ENCODE peak calls at places on chromosomes 3 and 15, in eight cellular contexts. N is upper lobe of left lung, A is lower lobe of right lung, H is uterus, X is fibroblast of lung, L is HCT116, U is OCI-LY7, S is A549. Z is an unnamed sample.

GRCh38 chr3:89851974-89852621 is 744.7 kb downstream of the EPHA3 start:
- DNase-seq in A (no peak), S (peak), N (no peak), L (no peak), H (no peak), U (peak), X (peak), Z (peak)

GRCh38 chr15:89116404-89116803 is 28.1 kb downstream of the ABHD2 start:
- DNase-seq in U (no peak), A (no peak), X (no peak), N (no peak), H (no peak), L (no peak), S (peak), Z (peak)

GRCh38 chr15:43132830-43133428 is 457 bp upstream of the TMEM62 start:
- DNase-seq in X (no peak), S (no peak), H (no peak), N (no peak), L (no peak), U (no peak), A (peak), Z (no peak)

GRCh38 chr3:38582316-38582715 is 67.2 kb downstream of the SCN5A start:
- DNase-seq in X (no peak), N (no peak), S (no peak), H (no peak), L (no peak), A (peak), U (no peak), Z (no peak)

GRCh38 chr15:58229297-58229768 is 91.2 kb downstream of the AQP9 start:
- DNase-seq in U (no peak), H (no peak), N (no peak), X (no peak), L (no peak), S (no peak), A (no peak), Z (no peak)

GRCh38 chr15:62786123-62786825 is 256.3 kb upstream of the TPM1 start:
- DNase-seq in L (no peak), N (no peak), X (peak), U (no peak), S (no peak), A (no peak), H (no peak), Z (no peak)

GRCh38 chr3:171772427-171773056 is 37.7 kb downstream of the PLD1 start:
- DNase-seq in S (peak), H (peak), A (no peak), N (peak), U (peak), L (peak), X (peak), Z (peak)

GRCh38 chr15:41417812-41418211 is 917 bp downstream of the RTF1 start:
- DNase-seq in S (no peak), X (peak), H (no peak), A (no peak), U (peak), N (no peak), L (no peak), Z (no peak)

GRCh38 chr3:61807865-61808276 is 246.5 kb downstream of the PTPRG start:
- DNase-seq in U (no peak), X (peak), N (no peak), S (no peak), L (no peak), A (no peak), H (no peak), Z (no peak)

GRCh38 chr15:37880009-37880834 is 54.2 kb upstream of the TMCO5A start:
- DNase-seq in X (peak), H (no peak), S (peak), L (peak), A (no peak), U (peak), N (no peak), Z (peak)

GRCh38 chr3:97821413-97821809 is 400 bp upstream of the CRYBG3 start:
- DNase-seq in X (peak), L (no peak), N (peak), U (no peak), A (peak), S (no peak), H (peak), Z (peak)

GRCh38 chr3:171028779-171029232 is 2.3 kb upstream of the SLC2A2 start:
- DNase-seq in L (no peak), X (peak), U (no peak), S (no peak), H (no peak), A (no peak), N (no peak), Z (peak)

GRCh38 chr15:48149858-48150257 is 28.2 kb downstream of the MYEF2 start:
- DNase-seq in L (no peak), S (no peak), A (no peak), U (no peak), H (no peak), X (peak), N (no peak), Z (peak)

GRCh38 chr3:148006508-148006907 is 597.3 kb downstream of the ZIC1 start:
- DNase-seq in L (no peak), N (no peak), H (no peak), X (peak), A (no peak), S (no peak), U (no peak), Z (peak)

GRCh38 chr15:75349851-75350588 is 3.2 kb downstream of the NEIL1 start:
- DNase-seq in H (no peak), L (no peak), N (peak), U (peak), X (no peak), A (peak), S (no peak), Z (no peak)

GRCh38 chr3:126098391-126098858 is 14.5 kb upstream of the SLC41A3 start:
- DNase-seq in S (no peak), H (no peak), X (no peak), A (no peak), U (no peak), N (no peak), L (no peak), Z (no peak)

GRCh38 chr15:67905628-67906027 is 65.8 kb upstream of the RNU6-1 start:
- DNase-seq in U (no peak), X (no peak), S (no peak), L (no peak), A (no peak), N (no peak), H (no peak), Z (no peak)

GRCh38 chr15:67903708-67904107 is 63.9 kb upstream of the RNU6-1 start:
- DNase-seq in U (no peak), L (no peak), N (no peak), A (no peak), X (no peak), H (no peak), S (no peak), Z (no peak)

GRCh38 chr15:67908756-67909155 is 68.9 kb upstream of the RNU6-1 start:
- DNase-seq in N (no peak), L (no peak), A (no peak), S (no peak), H (no peak), X (no peak), U (no peak), Z (no peak)

GRCh38 chr15:67907175-67907723 is 67.4 kb upstream of the RNU6-1 start:
- DNase-seq in L (no peak), A (no peak), U (no peak), H (no peak), S (no peak), N (no peak), X (no peak), Z (no peak)

DNA sequence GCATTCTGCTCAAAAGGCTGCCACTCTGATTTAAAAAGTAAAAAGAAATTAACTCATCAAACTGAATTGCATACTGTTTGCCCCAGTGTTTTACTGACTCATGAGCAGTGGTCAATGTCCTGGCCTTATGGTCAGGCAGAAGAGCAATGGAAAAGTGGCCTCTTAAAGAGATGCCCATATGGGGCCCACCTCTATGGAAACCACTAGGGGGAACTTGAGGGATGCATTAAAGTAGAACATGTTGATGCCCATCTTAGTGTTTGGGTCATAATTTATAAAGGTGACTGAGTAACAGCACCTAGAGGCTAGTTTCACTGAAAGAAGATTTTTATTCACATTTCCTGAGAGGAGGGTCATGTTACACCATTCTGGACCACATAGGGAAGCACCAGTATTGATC is 66.5 kb upstream of the RNU6-1 start:
- DNase-seq in N (no peak), A (no peak), S (peak), X (peak), U (peak), H (no peak), L (no peak), Z (no peak)
- TF ChIP-seq CTCF in N (no peak), A (no peak), S (peak), X (no peak), U (peak), H (no peak), L (no peak), Z (peak)

GRCh38 chr15:90162956-90163355 is 38.2 kb upstream of the SEMA4B start:
- DNase-seq in U (no peak), S (no peak), L (no peak), A (no peak), N (no peak), X (no peak), H (no peak), Z (no peak)

GRCh38 chr15:90159213-90159612 is 41.9 kb upstream of the SEMA4B start:
- DNase-seq in U (no peak), L (no peak), A (no peak), H (no peak), N (peak), S (no peak), X (no peak), Z (no peak)

GRCh38 chr15:90160781-90161727 is 40.1 kb upstream of the SEMA4B start:
- DNase-seq in A (peak), L (no peak), N (peak), S (peak), X (no peak), U (no peak), H (no peak), Z (no peak)

GRCh38 chr15:90165157-90165556 is 36.0 kb upstream of the SEMA4B start:
- DNase-seq in N (no peak), H (no peak), A (no peak), S (no peak), L (no peak), U (no peak), X (no peak), Z (no peak)

GRCh38 chr15:90161946-90162345 is 39.2 kb upstream of the SEMA4B start:
- DNase-seq in U (peak), A (no peak), H (no peak), N (no peak), L (no peak), X (no peak), S (peak), Z (no peak)
- H3K27ac ChIP-seq in U (no peak), A (no peak), H (no peak), N (no peak), L (no peak), X (no peak), S (peak), Z (no peak)

GRCh38 chr15:94582368-94582767 is 351.0 kb downstream of the MCTP2 start:
- DNase-seq in X (no peak), H (peak), S (peak), U (peak), N (no peak), A (no peak), L (peak), Z (no peak)
- TF ChIP-seq CTCF in X (no peak), H (peak), S (no peak), U (peak), N (peak), A (peak), L (peak), Z (no peak)

DNA sequence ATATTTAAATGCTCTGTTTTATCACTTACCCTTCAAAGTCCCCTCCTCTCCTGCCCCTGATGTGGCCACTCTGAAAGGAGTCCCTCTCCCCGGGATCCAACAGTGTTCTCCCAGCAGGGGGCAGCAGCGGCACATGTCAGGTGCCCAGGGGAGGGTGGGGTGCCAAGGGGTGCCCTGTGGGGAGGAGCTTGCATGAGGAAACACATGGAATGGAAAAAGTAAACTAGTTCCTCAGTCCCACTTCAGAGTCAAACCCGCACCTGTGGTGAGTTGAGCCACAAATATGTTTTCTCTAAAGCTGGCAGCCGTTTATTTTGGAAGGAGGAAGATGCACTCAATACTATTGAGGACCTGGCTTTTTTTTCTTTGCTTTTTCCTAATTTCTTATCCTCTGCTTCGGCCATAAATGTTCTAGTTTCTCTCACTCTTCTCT is 30.1 kb upstream of the NRROS start:
- DNase-seq in H (peak), U (peak), A (peak), L (peak), X (peak), N (peak), S (peak), Z (peak)
- H3K27ac ChIP-seq in H (no peak), U (no peak), A (peak), L (no peak), X (no peak), N (no peak), S (peak), Z (no peak)

DNA sequence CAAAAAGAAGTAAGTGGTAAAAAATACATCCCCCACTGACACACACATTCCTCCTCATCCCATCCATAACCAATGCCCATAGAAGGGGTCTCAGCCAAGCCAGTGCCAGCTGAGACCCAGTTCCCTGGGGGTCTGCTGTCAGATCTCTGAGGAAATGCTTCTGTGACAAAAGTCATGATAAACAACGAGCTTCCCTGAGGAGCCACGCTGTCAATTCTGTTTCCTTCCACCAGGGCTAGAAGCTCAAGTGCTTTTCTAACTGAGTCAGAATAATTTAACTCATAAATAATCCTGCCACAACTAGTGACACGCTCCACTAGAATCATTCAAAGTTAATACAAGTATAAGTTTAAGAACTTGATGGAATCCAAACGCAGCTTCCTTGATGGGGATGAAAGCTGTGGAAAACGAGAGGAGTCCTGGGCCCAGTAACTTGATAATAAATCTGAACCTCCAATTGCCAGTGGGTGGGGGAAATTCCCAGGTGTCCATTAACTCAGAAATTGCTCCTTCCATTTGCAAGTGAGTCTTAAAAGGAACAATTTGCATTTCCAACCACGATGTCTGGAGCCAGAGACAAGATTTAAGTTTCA is 348.7 kb upstream of the LMCD1 start:
- DNase-seq in U (no peak), L (no peak), N (no peak), A (no peak), S (no peak), X (no peak), H (no peak), Z (no peak)
- TF ChIP-seq CTCF in U (no peak), L (no peak), N (no peak), A (no peak), S (no peak), X (no peak), H (no peak), Z (peak)

DNA sequence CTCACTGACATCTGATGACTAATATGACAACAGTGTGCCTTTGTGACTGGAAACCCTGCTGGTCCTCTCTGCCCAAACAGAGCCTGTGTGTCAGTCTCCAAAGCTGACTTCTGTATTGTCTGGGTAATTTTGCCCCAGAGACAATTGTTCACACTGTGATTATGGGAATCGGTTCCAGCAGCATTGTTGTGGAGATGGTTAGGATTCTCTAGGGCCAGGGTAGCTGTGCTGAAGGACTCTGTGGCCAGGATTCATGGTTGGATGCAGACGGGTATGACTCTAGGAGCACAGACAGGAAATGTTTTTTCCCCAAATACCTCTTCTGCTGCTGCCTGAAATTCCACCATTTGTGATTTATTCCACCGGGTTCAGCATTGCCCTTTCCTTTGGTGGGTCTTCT is 57.5 kb upstream of the ITGA11 start:
- DNase-seq in S (no peak), U (no peak), L (no peak), X (no peak), A (no peak), H (no peak), N (no peak), Z (no peak)
- H3K27ac ChIP-seq in S (no peak), U (no peak), L (no peak), X (no peak), A (no peak), H (peak), N (no peak), Z (no peak)

GRCh38 chr3:13781417-13781816 is 98.5 kb downstream of the WNT7A start:
- DNase-seq in S (no peak), H (no peak), A (no peak), U (no peak), L (no peak), X (no peak), N (no peak), Z (no peak)
- TF ChIP-seq CTCF in S (no peak), H (no peak), A (no peak), U (no peak), L (no peak), X (no peak), N (no peak), Z (no peak)

DNA sequence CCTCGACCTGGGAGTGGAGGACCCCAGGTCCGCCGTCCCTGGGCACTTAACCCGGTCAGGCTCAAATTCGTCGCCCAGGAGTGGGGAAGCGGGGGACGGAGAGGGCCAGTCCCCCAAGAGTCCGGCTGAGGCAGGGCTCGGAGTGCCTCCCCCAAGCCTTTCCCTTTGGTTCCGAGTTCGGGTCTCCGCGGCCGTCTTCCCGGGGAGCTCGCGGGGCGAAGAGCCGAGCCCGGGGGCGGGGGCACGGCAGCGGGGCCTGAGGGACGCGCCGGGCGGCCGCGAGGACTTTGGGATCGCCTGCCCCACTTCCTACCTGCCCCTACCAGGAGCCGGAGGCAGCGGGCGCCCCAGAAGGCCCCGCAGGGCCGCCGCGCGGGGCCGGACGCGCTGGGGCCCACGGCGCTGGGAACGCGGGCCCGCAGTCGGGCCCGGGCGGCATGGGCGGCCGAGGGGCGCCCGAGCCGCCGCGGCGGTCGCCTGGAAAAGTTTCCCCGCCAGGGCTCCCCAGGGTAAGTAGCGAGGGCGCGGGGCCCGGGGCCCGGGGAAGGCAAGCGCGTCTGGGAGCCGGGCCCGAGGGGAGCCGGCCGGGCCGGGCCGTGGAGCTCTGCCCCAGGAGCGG is 2.8 kb downstream of the FURIN start:
- DNase-seq in X (peak), A (no peak), N (no peak), U (peak), L (no peak), H (peak), S (peak), Z (peak)
- H3K27ac ChIP-seq in X (peak), A (peak), N (peak), U (no peak), L (peak), H (peak), S (peak), Z (peak)

Z was measured in brain microvascular endothelial cell.